ENCODE peak calls at places on chromosomes 7 and 10, in five cellular contexts. One of them, this sample, is unnamed. For H3K36me3, the result is how much of the 10 kb centered on the place peaks cover.

GRCh38 chr10:131128731-131129130 is 182.8 kb downstream of the TCERG1L start:
- DNase-seq in thyroid gland: no peak
- DNase-seq in ovary: no peak
- DNase-seq in heart right ventricle: no peak
- DNase-seq in CD4-positive, CD25-positive, alpha-beta regulatory T cell: no peak
- DNase-seq in this sample: no peak

GRCh38 chr10:64089648-64090047 is 568.4 kb downstream of the REEP3 start:
- DNase-seq in heart right ventricle: no peak
- DNase-seq in thyroid gland: no peak
- DNase-seq in CD4-positive, CD25-positive, alpha-beta regulatory T cell: no peak
- DNase-seq in ovary: no peak
- DNase-seq in this sample: no peak

GRCh38 chr10:100886946-100887345 is 25.8 kb upstream of the SLF2 start:
- DNase-seq in heart right ventricle: peak
- DNase-seq in thyroid gland: no peak
- DNase-seq in CD4-positive, CD25-positive, alpha-beta regulatory T cell: no peak
- DNase-seq in ovary: peak
- DNase-seq in this sample: no peak

GRCh38 chr10:113504423-113504822 is 48.4 kb upstream of the HABP2 start:
- DNase-seq in heart right ventricle: no peak
- DNase-seq in ovary: no peak
- DNase-seq in CD4-positive, CD25-positive, alpha-beta regulatory T cell: no peak
- DNase-seq in thyroid gland: no peak
- DNase-seq in this sample: no peak

GRCh38 chr10:44462338-44462914 is 77.5 kb upstream of the CXCL12 start:
- DNase-seq in ovary: no peak
- DNase-seq in CD4-positive, CD25-positive, alpha-beta regulatory T cell: no peak
- DNase-seq in thyroid gland: no peak
- DNase-seq in heart right ventricle: no peak
- DNase-seq in this sample: no peak

GRCh38 chr7:8453535-8453934 is 20.1 kb downstream of the NXPH1 start:
- DNase-seq in heart right ventricle: no peak
- DNase-seq in ovary: no peak
- DNase-seq in thyroid gland: no peak
- DNase-seq in CD4-positive, CD25-positive, alpha-beta regulatory T cell: no peak
- DNase-seq in this sample: no peak

GRCh38 chr10:75363431-75363830 is 38.1 kb downstream of the ZNF503 start:
- DNase-seq in thyroid gland: no peak
- DNase-seq in heart right ventricle: no peak
- DNase-seq in ovary: no peak
- DNase-seq in CD4-positive, CD25-positive, alpha-beta regulatory T cell: no peak
- DNase-seq in this sample: no peak

GRCh38 chr10:98267069-98267893 is 713 bp downstream of the LOXL4 start:
- DNase-seq in ovary: no peak
- DNase-seq in heart right ventricle: no peak
- DNase-seq in thyroid gland: no peak
- DNase-seq in CD4-positive, CD25-positive, alpha-beta regulatory T cell: no peak
- DNase-seq in this sample: no peak

GRCh38 chr7:36984051-36984492 is 259.8 kb upstream of the AOAH start:
- DNase-seq in heart right ventricle: no peak
- DNase-seq in ovary: no peak
- DNase-seq in CD4-positive, CD25-positive, alpha-beta regulatory T cell: no peak
- DNase-seq in thyroid gland: no peak
- DNase-seq in this sample: no peak

GRCh38 chr7:98372993-98373392 is 27.9 kb downstream of the BAIAP2L1 start:
- DNase-seq in CD4-positive, CD25-positive, alpha-beta regulatory T cell: no peak
- DNase-seq in thyroid gland: no peak
- DNase-seq in ovary: no peak
- DNase-seq in heart right ventricle: no peak
- DNase-seq in this sample: no peak

GRCh38 chr7:140541513-140542192 is 62.3 kb upstream of the MKRN1 start:
- DNase-seq in heart right ventricle: peak
- DNase-seq in thyroid gland: peak
- DNase-seq in ovary: peak
- DNase-seq in CD4-positive, CD25-positive, alpha-beta regulatory T cell: no peak
- DNase-seq in this sample: peak

GRCh38 chr7:111392976-111393762 is 169.1 kb downstream of the IMMP2L start:
- DNase-seq in heart right ventricle: no peak
- DNase-seq in CD4-positive, CD25-positive, alpha-beta regulatory T cell: no peak
- DNase-seq in ovary: no peak
- DNase-seq in thyroid gland: no peak
- DNase-seq in this sample: no peak

GRCh38 chr10:48798486-48799254 is 114.0 kb downstream of the WDFY4 start:
- DNase-seq in heart right ventricle: no peak
- DNase-seq in CD4-positive, CD25-positive, alpha-beta regulatory T cell: no peak
- DNase-seq in thyroid gland: no peak
- DNase-seq in ovary: no peak
- DNase-seq in this sample: no peak

GRCh38 chr7:11427686-11428273 is 404.2 kb downstream of the THSD7A start:
- DNase-seq in heart right ventricle: no peak
- DNase-seq in CD4-positive, CD25-positive, alpha-beta regulatory T cell: peak
- DNase-seq in ovary: no peak
- DNase-seq in thyroid gland: peak
- DNase-seq in this sample: no peak

GRCh38 chr10:45409782-45410181 is 35.8 kb downstream of the ALOX5 start:
- DNase-seq in thyroid gland: no peak
- DNase-seq in ovary: no peak
- DNase-seq in CD4-positive, CD25-positive, alpha-beta regulatory T cell: no peak
- DNase-seq in heart right ventricle: no peak
- DNase-seq in this sample: no peak

GRCh38 chr10:34727595-34728033 is 87.5 kb downstream of the PARD3 start:
- DNase-seq in heart right ventricle: no peak
- DNase-seq in thyroid gland: peak
- DNase-seq in CD4-positive, CD25-positive, alpha-beta regulatory T cell: no peak
- DNase-seq in ovary: no peak
- DNase-seq in this sample: no peak

GRCh38 chr10:110214380-110214826 is 7.0 kb downstream of the MXI1 start:
- DNase-seq in CD4-positive, CD25-positive, alpha-beta regulatory T cell: peak
- DNase-seq in heart right ventricle: no peak
- DNase-seq in thyroid gland: no peak
- DNase-seq in ovary: no peak
- DNase-seq in this sample: no peak

GRCh38 chr7:381211-382117 is 91.5 kb downstream of the FOXL3 start:
- DNase-seq in thyroid gland: no peak
- DNase-seq in ovary: peak
- DNase-seq in CD4-positive, CD25-positive, alpha-beta regulatory T cell: peak
- DNase-seq in heart right ventricle: no peak
- DNase-seq in this sample: no peak

GRCh38 chr7:142298009-142298408 is 40.2 kb upstream of the PRSS58 start:
- DNase-seq in heart right ventricle: no peak
- DNase-seq in CD4-positive, CD25-positive, alpha-beta regulatory T cell: no peak
- DNase-seq in thyroid gland: no peak
- DNase-seq in ovary: no peak
- DNase-seq in this sample: no peak

GRCh38 chr10:49176310-49177268 is 11.6 kb downstream of the TMEM273 start:
- DNase-seq in ovary: no peak
- DNase-seq in thyroid gland: no peak
- DNase-seq in CD4-positive, CD25-positive, alpha-beta regulatory T cell: no peak
- DNase-seq in heart right ventricle: peak
- DNase-seq in this sample: no peak

GRCh38 chr7:2719007-2719406 is 31.0 kb downstream of the AMZ1 start:
- DNase-seq in ovary: no peak
- DNase-seq in CD4-positive, CD25-positive, alpha-beta regulatory T cell: peak
- DNase-seq in heart right ventricle: no peak
- DNase-seq in thyroid gland: no peak
- DNase-seq in this sample: no peak

GRCh38 chr7:19117870-19118608 is 603 bp upstream of the TWIST1 start:
- DNase-seq in thyroid gland: no peak
- DNase-seq in heart right ventricle: peak
- DNase-seq in CD4-positive, CD25-positive, alpha-beta regulatory T cell: no peak
- DNase-seq in ovary: no peak
- DNase-seq in this sample: peak

GRCh38 chr10:120819366-120819765 is 31.8 kb upstream of the WDR11 start:
- DNase-seq in ovary: no peak
- DNase-seq in heart right ventricle: no peak
- DNase-seq in CD4-positive, CD25-positive, alpha-beta regulatory T cell: no peak
- DNase-seq in thyroid gland: no peak
- DNase-seq in this sample: no peak

GRCh38 chr7:89054364-89054763 is 258.8 kb upstream of the TEX47 start:
- DNase-seq in CD4-positive, CD25-positive, alpha-beta regulatory T cell: no peak
- DNase-seq in ovary: no peak
- DNase-seq in thyroid gland: no peak
- DNase-seq in heart right ventricle: no peak
- DNase-seq in this sample: no peak

GRCh38 chr7:140732436-140732835 is 35.9 kb downstream of the NDUFB2 start:
- DNase-seq in thyroid gland: peak
- DNase-seq in CD4-positive, CD25-positive, alpha-beta regulatory T cell: no peak
- DNase-seq in ovary: no peak
- DNase-seq in heart right ventricle: no peak
- DNase-seq in this sample: no peak

GRCh38 chr7:156985101-156985967 is 25.1 kb downstream of the MNX1 start:
- DNase-seq in heart right ventricle: no peak
- DNase-seq in thyroid gland: no peak
- DNase-seq in ovary: no peak
- DNase-seq in CD4-positive, CD25-positive, alpha-beta regulatory T cell: no peak
- DNase-seq in this sample: no peak

GRCh38 chr10:132787253-132788179 is 1.6 kb upstream of the NKX6-2 start:
- DNase-seq in CD4-positive, CD25-positive, alpha-beta regulatory T cell: no peak
- DNase-seq in ovary: no peak
- DNase-seq in heart right ventricle: no peak
- DNase-seq in thyroid gland: no peak
- DNase-seq in this sample: no peak

GRCh38 chr10:87896216-87896615 is 32.8 kb downstream of the PTEN start:
- DNase-seq in ovary: no peak
- DNase-seq in CD4-positive, CD25-positive, alpha-beta regulatory T cell: no peak
- DNase-seq in heart right ventricle: no peak
- DNase-seq in thyroid gland: no peak
- DNase-seq in this sample: no peak
- H3K36me3 ChIP-seq in ovary: under half
- H3K36me3 ChIP-seq in CD4-positive, CD25-positive, alpha-beta regulatory T cell: under half
- H3K36me3 ChIP-seq in heart right ventricle: under half
- H3K36me3 ChIP-seq in thyroid gland: under half
- H3K36me3 ChIP-seq in this sample: under half

GRCh38 chr10:3113343-3113720 is 46.0 kb downstream of the PFKP start:
- DNase-seq in thyroid gland: no peak
- DNase-seq in CD4-positive, CD25-positive, alpha-beta regulatory T cell: no peak
- DNase-seq in heart right ventricle: no peak
- DNase-seq in ovary: no peak
- DNase-seq in this sample: no peak

GRCh38 chr10:3109196-3109595 is 41.8 kb downstream of the PFKP start:
- DNase-seq in thyroid gland: no peak
- DNase-seq in CD4-positive, CD25-positive, alpha-beta regulatory T cell: no peak
- DNase-seq in heart right ventricle: no peak
- DNase-seq in ovary: no peak
- DNase-seq in this sample: no peak

GRCh38 chr10:3110782-3111625 is 43.7 kb downstream of the PFKP start:
- DNase-seq in ovary: no peak
- DNase-seq in thyroid gland: no peak
- DNase-seq in CD4-positive, CD25-positive, alpha-beta regulatory T cell: no peak
- DNase-seq in heart right ventricle: no peak
- DNase-seq in this sample: no peak

GRCh38 chr10:3109633-3110032 is 42.3 kb downstream of the PFKP start:
- DNase-seq in thyroid gland: no peak
- DNase-seq in ovary: no peak
- DNase-seq in heart right ventricle: no peak
- DNase-seq in CD4-positive, CD25-positive, alpha-beta regulatory T cell: no peak
- DNase-seq in this sample: no peak

GRCh38 chr10:3111626-3112220 is 44.4 kb downstream of the PFKP start:
- DNase-seq in CD4-positive, CD25-positive, alpha-beta regulatory T cell: no peak
- DNase-seq in heart right ventricle: peak
- DNase-seq in ovary: no peak
- DNase-seq in thyroid gland: peak
- DNase-seq in this sample: peak
- H3K36me3 ChIP-seq in CD4-positive, CD25-positive, alpha-beta regulatory T cell: half or more
- H3K36me3 ChIP-seq in heart right ventricle: under half
- H3K36me3 ChIP-seq in ovary: under half
- H3K36me3 ChIP-seq in thyroid gland: under half
- H3K36me3 ChIP-seq in this sample: under half

GRCh38 chr10:17001961-17002749 is 127.5 kb downstream of the CUBN start:
- DNase-seq in thyroid gland: peak
- DNase-seq in heart right ventricle: peak
- DNase-seq in CD4-positive, CD25-positive, alpha-beta regulatory T cell: peak
- DNase-seq in ovary: peak
- DNase-seq in this sample: peak

GRCh38 chr10:17003666-17004065 is 125.9 kb downstream of the CUBN start:
- DNase-seq in heart right ventricle: no peak
- DNase-seq in ovary: no peak
- DNase-seq in thyroid gland: no peak
- DNase-seq in CD4-positive, CD25-positive, alpha-beta regulatory T cell: no peak
- DNase-seq in this sample: no peak

GRCh38 chr10:17004801-17005380 is 124.7 kb downstream of the CUBN start:
- DNase-seq in ovary: no peak
- DNase-seq in CD4-positive, CD25-positive, alpha-beta regulatory T cell: no peak
- DNase-seq in thyroid gland: no peak
- DNase-seq in heart right ventricle: no peak
- DNase-seq in this sample: no peak

GRCh38 chr10:17001297-17001744 is 128.3 kb downstream of the CUBN start:
- DNase-seq in thyroid gland: no peak
- DNase-seq in ovary: peak
- DNase-seq in heart right ventricle: no peak
- DNase-seq in CD4-positive, CD25-positive, alpha-beta regulatory T cell: no peak
- DNase-seq in this sample: peak

DNA sequence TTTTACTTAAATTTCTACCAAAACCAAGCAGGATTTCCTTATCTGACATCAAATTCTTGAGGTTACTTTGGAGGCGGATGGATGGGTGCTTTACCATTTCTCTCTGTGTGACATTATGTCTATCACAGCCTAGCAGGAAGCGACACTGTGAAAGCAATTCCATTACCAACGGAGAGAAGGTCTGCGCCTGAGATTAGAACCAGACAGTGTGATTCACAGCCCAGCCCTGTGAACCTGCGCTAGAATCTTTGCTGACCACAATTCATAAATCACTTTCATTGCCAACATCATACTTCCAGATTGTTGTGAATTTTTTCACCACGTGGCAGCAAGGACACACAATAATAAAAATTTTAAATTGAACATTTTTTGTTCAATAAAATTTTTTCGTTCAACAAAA is 126.5 kb downstream of the CUBN start:
- DNase-seq in ovary: no peak
- DNase-seq in thyroid gland: no peak
- DNase-seq in CD4-positive, CD25-positive, alpha-beta regulatory T cell: peak
- DNase-seq in heart right ventricle: no peak
- DNase-seq in this sample: no peak
- H3K36me3 ChIP-seq in ovary: under half
- H3K36me3 ChIP-seq in thyroid gland: under half
- H3K36me3 ChIP-seq in CD4-positive, CD25-positive, alpha-beta regulatory T cell: under half
- H3K36me3 ChIP-seq in heart right ventricle: under half
- H3K36me3 ChIP-seq in this sample: under half

GRCh38 chr7:20488850-20489249 is 126.6 kb upstream of the ABCB5 start:
- DNase-seq in ovary: no peak
- DNase-seq in CD4-positive, CD25-positive, alpha-beta regulatory T cell: no peak
- DNase-seq in thyroid gland: no peak
- DNase-seq in heart right ventricle: no peak
- DNase-seq in this sample: no peak
- H3K36me3 ChIP-seq in ovary: under half
- H3K36me3 ChIP-seq in CD4-positive, CD25-positive, alpha-beta regulatory T cell: under half
- H3K36me3 ChIP-seq in thyroid gland: under half
- H3K36me3 ChIP-seq in heart right ventricle: under half
- H3K36me3 ChIP-seq in this sample: under half

This sample was measured in psoas muscle.